ENCODE peak calls at places on chromosomes 6 and 20, in nine cellular contexts. Z, C, N, W, U, M, I, H and G are unnamed samples. For H3K9me3, the result is how much of the 10 kb centered on the place peaks cover.

GRCh38 chr6:15296735-15297134 is 50.9 kb downstream of the JARID2 start:
- DNase-seq in U (no peak), Z (peak), N (no peak), M (no peak), H (no peak), I (no peak), W (no peak), C (no peak), G (no peak)

GRCh38 chr6:9851541-9852380 is 563.1 kb downstream of the TFAP2A start:
- DNase-seq in Z (no peak), N (no peak), H (peak), U (no peak), W (no peak), C (no peak), M (peak), I (peak), G (peak)

GRCh38 chr20:48821261-48821910 is 6.4 kb downstream of the PREX1 start:
- DNase-seq in C (no peak), N (no peak), I (no peak), W (no peak), Z (no peak), U (no peak), H (no peak), M (no peak), G (peak)

GRCh38 chr6:118712955-118713354 is 61.6 kb upstream of the CEP85L start:
- DNase-seq in H (peak), Z (no peak), C (no peak), M (no peak), W (no peak), I (peak), U (no peak), N (no peak), G (peak)

GRCh38 chr6:156563710-156564109 is 213.5 kb upstream of the ARID1B start:
- DNase-seq in I (no peak), U (no peak), M (no peak), C (no peak), H (no peak), Z (no peak), N (no peak), W (no peak), G (no peak)

GRCh38 chr20:43962518-43962917 is 47.9 kb downstream of the TOX2 start:
- DNase-seq in U (no peak), Z (no peak), C (no peak), I (no peak), M (no peak), N (no peak), H (no peak), W (no peak), G (no peak)

GRCh38 chr6:133254552-133255228 is 13.5 kb downstream of the EYA4 start:
- DNase-seq in W (no peak), U (no peak), Z (no peak), N (no peak), I (peak), C (no peak), H (peak), M (peak), G (peak)

GRCh38 chr6:28940294-28940858 is 16.6 kb upstream of the TRIM27 start:
- DNase-seq in M (no peak), N (peak), W (no peak), I (no peak), H (no peak), C (no peak), Z (peak), U (peak), G (peak)

GRCh38 chr6:11380969-11381744 is 148.7 kb upstream of the NEDD9 start:
- DNase-seq in H (no peak), U (no peak), Z (no peak), N (no peak), W (no peak), M (no peak), I (no peak), C (no peak), G (no peak)

GRCh38 chr6:86502522-86502921 is 434.8 kb upstream of the HTR1E start:
- DNase-seq in U (no peak), N (no peak), Z (no peak), W (no peak), H (no peak), I (no peak), C (no peak), M (no peak), G (no peak)

GRCh38 chr6:107128577-107128976 is 13.3 kb upstream of the BEND3 start:
- DNase-seq in H (peak), U (no peak), C (no peak), W (no peak), M (no peak), I (no peak), Z (no peak), N (no peak), G (no peak)

GRCh38 chr20:56689852-56690485 is 60.9 kb downstream of the TFAP2C start:
- DNase-seq in H (peak), C (no peak), N (no peak), Z (no peak), W (no peak), I (no peak), M (no peak), U (no peak), G (peak)

GRCh38 chr6:46528956-46529750 is 37.9 kb upstream of the RCAN2 start:
- DNase-seq in M (no peak), W (no peak), C (no peak), N (no peak), I (no peak), H (no peak), Z (no peak), U (no peak), G (no peak)

GRCh38 chr6:39452306-39452705 is 129.8 kb upstream of the KCNK16 start:
- DNase-seq in I (peak), W (no peak), M (no peak), Z (no peak), U (no peak), N (no peak), H (peak), C (no peak), G (peak)

GRCh38 chr20:52899221-52899620 is 72.9 kb upstream of the TSHZ2 start:
- DNase-seq in W (no peak), H (no peak), I (no peak), U (no peak), C (no peak), N (no peak), M (no peak), Z (no peak), G (no peak)

GRCh38 chr6:52361347-52361944 is 505 bp upstream of the PAQR8 start:
- DNase-seq in C (peak), W (no peak), N (peak), U (peak), M (no peak), Z (no peak), H (no peak), I (peak), G (no peak)

GRCh38 chr20:49308875-49309274 is 31.0 kb upstream of the ZNFX1 start:
- DNase-seq in H (no peak), Z (no peak), C (no peak), I (no peak), N (no peak), U (no peak), W (no peak), M (no peak), G (no peak)

GRCh38 chr6:16764188-16764950 is 3.1 kb upstream of the ATXN1 start:
- DNase-seq in H (peak), C (no peak), U (no peak), M (no peak), I (peak), Z (no peak), W (no peak), N (no peak), G (peak)

GRCh38 chr6:43521836-43522235 is 4.9 kb downstream of the POLR1C start:
- DNase-seq in W (no peak), I (no peak), U (no peak), H (no peak), M (no peak), Z (no peak), C (no peak), N (no peak), G (no peak)

GRCh38 chr20:41142914-41143313 is 5.6 kb downstream of the PLCG1 start:
- DNase-seq in C (no peak), M (no peak), I (no peak), Z (no peak), H (no peak), N (peak), W (peak), U (no peak), G (no peak)

GRCh38 chr20:49602370-49603208 is 34.7 kb upstream of the PTGIS start:
- DNase-seq in M (no peak), U (no peak), N (no peak), I (peak), C (no peak), Z (no peak), H (no peak), W (no peak), G (no peak)

GRCh38 chr6:38713812-38714211 is 1.3 kb upstream of the DNAH8 start:
- DNase-seq in C (no peak), W (peak), H (no peak), I (no peak), M (no peak), U (peak), Z (no peak), N (peak), G (peak)

GRCh38 chr6:101391772-101392560 is 1.5 kb upstream of the GRIK2 start:
- DNase-seq in W (no peak), U (no peak), I (no peak), C (no peak), N (no peak), H (no peak), M (no peak), Z (no peak), G (peak)

GRCh38 chr20:45359406-45360148 is 3.4 kb upstream of the SYS1 start:
- DNase-seq in U (peak), C (no peak), I (no peak), N (peak), H (peak), Z (no peak), M (no peak), W (no peak), G (no peak)

GRCh38 chr20:45358282-45359068 is 4.5 kb upstream of the SYS1 start:
- DNase-seq in Z (no peak), C (peak), N (peak), M (no peak), I (peak), U (no peak), W (no peak), H (peak), G (no peak)

GRCh38 chr20:45355685-45356084 is 7.3 kb upstream of the SYS1 start:
- DNase-seq in M (no peak), H (no peak), I (no peak), U (no peak), C (no peak), N (no peak), W (no peak), Z (no peak), G (no peak)

GRCh38 chr20:45361794-45362193 is 1.2 kb upstream of the SYS1 start:
- DNase-seq in W (no peak), N (no peak), Z (no peak), U (no peak), M (no peak), I (no peak), C (no peak), H (no peak), G (no peak)

DNA sequence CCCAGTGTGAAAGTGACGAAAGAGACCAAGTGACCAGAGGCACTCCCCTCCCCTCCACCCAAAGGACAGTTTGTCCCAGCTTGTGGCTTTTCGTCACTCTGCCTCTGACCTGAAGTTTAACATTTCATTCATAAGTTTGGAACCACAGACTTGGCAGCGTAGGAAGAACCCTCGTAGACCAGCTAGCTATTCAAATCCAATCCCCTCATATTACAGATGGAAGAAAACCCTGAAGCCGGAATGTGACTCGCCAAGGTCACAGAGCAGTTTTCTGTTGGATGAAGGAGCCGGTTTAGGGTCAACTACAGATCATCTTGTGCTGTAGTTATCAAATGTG is 3.9 kb upstream of the SYS1 start:
- DNase-seq in Z (no peak), C (peak), M (no peak), N (no peak), W (no peak), U (no peak), H (peak), I (peak), G (no peak)
- H3K27ac ChIP-seq in Z (no peak), C (peak), M (peak), N (peak), W (no peak), U (peak), H (peak), I (peak), G (peak)

GRCh38 chr20:24913076-24913628 is 35.9 kb upstream of the CST7 start:
- DNase-seq in I (no peak), Z (no peak), U (peak), M (no peak), C (no peak), H (no peak), N (no peak), W (no peak), G (no peak)
- H3K9me3 ChIP-seq in I (under half), Z (under half), U (under half), M (under half), C (under half), H (under half), N (under half), W (under half), G (under half)

GRCh38 chr6:191487-192312 is 100.6 kb upstream of the DUSP22 start:
- DNase-seq in H (no peak), U (no peak), N (no peak), M (no peak), W (no peak), Z (no peak), I (no peak), C (peak), G (no peak)

GRCh38 chr6:190596-191395 is 101.5 kb upstream of the DUSP22 start:
- DNase-seq in H (no peak), N (no peak), W (no peak), C (peak), I (no peak), M (no peak), U (no peak), Z (no peak), G (peak)

GRCh38 chr6:193773-194310 is 98.4 kb upstream of the DUSP22 start:
- DNase-seq in M (no peak), U (no peak), N (no peak), W (no peak), Z (peak), C (no peak), I (no peak), H (no peak), G (no peak)

GRCh38 chr6:193180-193579 is 99.1 kb upstream of the DUSP22 start:
- DNase-seq in H (no peak), C (no peak), I (no peak), U (no peak), W (no peak), Z (no peak), N (no peak), M (no peak), G (no peak)

GRCh38 chr6:192313-192664 is 100.0 kb upstream of the DUSP22 start:
- DNase-seq in U (no peak), M (no peak), N (no peak), H (no peak), I (no peak), C (peak), Z (no peak), W (no peak), G (no peak)
- H3K27ac ChIP-seq in U (no peak), M (no peak), N (no peak), H (no peak), I (no peak), C (no peak), Z (no peak), W (no peak), G (no peak)

DNA sequence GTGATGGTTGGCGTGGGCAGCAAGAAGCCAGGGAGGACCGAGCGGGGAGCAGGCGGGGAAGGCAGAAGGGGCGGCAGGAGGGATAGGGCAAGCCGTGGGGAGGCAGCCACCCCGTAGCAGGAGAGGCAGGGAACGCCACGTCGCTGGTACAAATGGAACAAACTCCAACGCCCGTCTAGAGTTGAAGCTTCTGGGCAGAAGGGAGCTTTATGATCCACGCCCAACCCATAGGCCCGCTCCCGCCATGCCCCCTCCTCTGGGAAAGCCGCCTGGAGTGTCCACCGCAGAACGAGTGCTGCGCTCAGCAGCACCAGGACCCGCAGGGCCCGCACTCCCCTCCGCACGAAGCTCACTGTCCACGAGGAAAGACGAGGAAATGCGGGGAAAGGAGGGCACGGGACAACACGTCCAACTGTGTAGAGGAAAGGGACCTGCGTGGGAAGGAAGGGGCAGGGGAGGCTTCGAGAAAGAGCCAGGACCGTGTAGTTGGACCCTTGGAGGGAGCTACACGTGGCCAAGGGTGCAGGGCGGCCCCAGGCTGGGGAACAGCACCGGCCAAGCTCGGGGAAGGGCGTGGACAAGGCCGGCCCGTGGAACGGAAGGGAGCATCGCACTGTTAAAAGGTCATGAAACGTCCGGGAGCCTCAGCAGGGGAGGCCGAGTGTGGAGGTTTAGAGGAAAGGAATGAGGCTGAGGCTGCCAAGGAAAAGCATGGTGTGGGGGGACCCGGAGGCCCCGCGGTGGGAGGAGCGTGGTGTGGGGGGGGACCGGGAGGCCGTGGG is 204.0 kb downstream of the DLL1 start:
- DNase-seq in H (no peak), C (peak), I (no peak), M (no peak), N (peak), W (no peak), U (no peak), Z (no peak), G (no peak)
- H3K9me3 ChIP-seq in H (under half), C (under half), I (under half), M (under half), N (under half), W (under half), U (under half), Z (under half), G (under half)

GRCh38 chr20:23231561-23232218 is 118.9 kb upstream of the NXT1 start:
- DNase-seq in H (peak), I (peak), W (no peak), Z (no peak), N (no peak), M (no peak), U (no peak), C (no peak), G (peak)
- H3K27ac ChIP-seq in H (no peak), I (no peak), W (no peak), Z (no peak), N (no peak), M (no peak), U (no peak), C (no peak), G (no peak)